ENCODE peak calls at places on chromosomes 5 and 9, in six cellular contexts. One of them, this sample, is unnamed.

GRCh38 chr9:21096172-21096900 is 18.6 kb upstream of the IFNB1 start:
- DNase-seq in T-cell: no peak
- DNase-seq in neural crest cell: no peak
- DNase-seq in esophagus squamous epithelium: no peak
- DNase-seq in aorta: no peak
- DNase-seq in GM20000: peak
- DNase-seq in this sample: peak

GRCh38 chr5:61275841-61276240 is 56.2 kb upstream of the ZSWIM6 start:
- DNase-seq in T-cell: no peak
- DNase-seq in neural crest cell: no peak
- DNase-seq in esophagus squamous epithelium: no peak
- DNase-seq in aorta: peak
- DNase-seq in GM20000: no peak
- DNase-seq in this sample: no peak

GRCh38 chr9:92066131-92066530 is 49.1 kb downstream of the SPTLC1 start:
- DNase-seq in T-cell: no peak
- DNase-seq in neural crest cell: no peak
- DNase-seq in esophagus squamous epithelium: no peak
- DNase-seq in aorta: no peak
- DNase-seq in GM20000: no peak
- DNase-seq in this sample: no peak

GRCh38 chr9:130453487-130453886 is 8.7 kb downstream of the ASS1 start:
- DNase-seq in T-cell: no peak
- DNase-seq in neural crest cell: no peak
- DNase-seq in esophagus squamous epithelium: no peak
- DNase-seq in aorta: peak
- DNase-seq in GM20000: no peak
- DNase-seq in this sample: no peak

GRCh38 chr9:79573697-79573976 is 1.9 kb downstream of the TLE4 start:
- DNase-seq in T-cell: no peak
- DNase-seq in neural crest cell: no peak
- DNase-seq in esophagus squamous epithelium: no peak
- DNase-seq in aorta: no peak
- DNase-seq in GM20000: peak
- DNase-seq in this sample: no peak

GRCh38 chr5:89282832-89283510 is 400.0 kb upstream of the MEF2C start:
- DNase-seq in T-cell: no peak
- DNase-seq in neural crest cell: no peak
- DNase-seq in esophagus squamous epithelium: no peak
- DNase-seq in aorta: no peak
- DNase-seq in GM20000: peak
- DNase-seq in this sample: no peak

GRCh38 chr9:104256710-104257091 is 162.6 kb downstream of the SMC2 start:
- DNase-seq in T-cell: no peak
- DNase-seq in neural crest cell: no peak
- DNase-seq in esophagus squamous epithelium: no peak
- DNase-seq in aorta: no peak
- DNase-seq in GM20000: no peak
- DNase-seq in this sample: no peak

GRCh38 chr5:38532165-38532669 is 24.2 kb downstream of the LIFR start:
- DNase-seq in T-cell: no peak
- DNase-seq in neural crest cell: no peak
- DNase-seq in esophagus squamous epithelium: no peak
- DNase-seq in aorta: no peak
- DNase-seq in GM20000: no peak
- DNase-seq in this sample: no peak

GRCh38 chr5:88159591-88159990 is 109.1 kb downstream of the TMEM161B start:
- DNase-seq in T-cell: no peak
- DNase-seq in neural crest cell: no peak
- DNase-seq in esophagus squamous epithelium: no peak
- DNase-seq in aorta: no peak
- DNase-seq in GM20000: no peak
- DNase-seq in this sample: no peak

GRCh38 chr5:96331210-96331609 is 101.8 kb downstream of the PCSK1 start:
- DNase-seq in T-cell: no peak
- DNase-seq in neural crest cell: no peak
- DNase-seq in esophagus squamous epithelium: no peak
- DNase-seq in aorta: no peak
- DNase-seq in GM20000: no peak
- DNase-seq in this sample: no peak

GRCh38 chr5:134142088-134142487 is 27.6 kb downstream of the TCF7 start:
- DNase-seq in T-cell: no peak
- DNase-seq in neural crest cell: no peak
- DNase-seq in esophagus squamous epithelium: no peak
- DNase-seq in aorta: no peak
- DNase-seq in GM20000: no peak
- DNase-seq in this sample: no peak

GRCh38 chr5:6583049-6583880 is 49.6 kb downstream of the NSUN2 start:
- DNase-seq in T-cell: no peak
- DNase-seq in neural crest cell: peak
- DNase-seq in esophagus squamous epithelium: no peak
- DNase-seq in aorta: no peak
- DNase-seq in GM20000: peak
- DNase-seq in this sample: no peak

GRCh38 chr9:100013573-100013972 is 85.2 kb downstream of the ERP44 start:
- DNase-seq in T-cell: no peak
- DNase-seq in neural crest cell: no peak
- DNase-seq in esophagus squamous epithelium: no peak
- DNase-seq in aorta: no peak
- DNase-seq in GM20000: no peak
- DNase-seq in this sample: no peak

GRCh38 chr5:67426961-67427630 is 230.5 kb upstream of the CD180 start:
- DNase-seq in T-cell: no peak
- DNase-seq in neural crest cell: no peak
- DNase-seq in esophagus squamous epithelium: no peak
- DNase-seq in aorta: no peak
- DNase-seq in GM20000: no peak
- DNase-seq in this sample: no peak

GRCh38 chr9:33453999-33454660 is 6.7 kb upstream of the AQP3 start:
- DNase-seq in T-cell: no peak
- DNase-seq in neural crest cell: no peak
- DNase-seq in esophagus squamous epithelium: no peak
- DNase-seq in aorta: no peak
- DNase-seq in GM20000: peak
- DNase-seq in this sample: no peak

GRCh38 chr5:1486271-1486670 is 37.5 kb downstream of the LPCAT1 start:
- DNase-seq in T-cell: no peak
- DNase-seq in neural crest cell: no peak
- DNase-seq in esophagus squamous epithelium: no peak
- DNase-seq in aorta: no peak
- DNase-seq in GM20000: no peak
- DNase-seq in this sample: no peak

GRCh38 chr5:81417052-81417451 is 23.1 kb upstream of the ACOT12 start:
- DNase-seq in T-cell: no peak
- DNase-seq in neural crest cell: no peak
- DNase-seq in esophagus squamous epithelium: no peak
- DNase-seq in aorta: no peak
- DNase-seq in GM20000: no peak
- DNase-seq in this sample: no peak

GRCh38 chr5:113067635-113068344 is 91.2 kb downstream of the DCP2 start:
- DNase-seq in T-cell: no peak
- DNase-seq in neural crest cell: no peak
- DNase-seq in esophagus squamous epithelium: no peak
- DNase-seq in aorta: no peak
- DNase-seq in GM20000: no peak
- DNase-seq in this sample: no peak

GRCh38 chr5:10111575-10111974 is 138.1 kb downstream of the ATPSCKMT start:
- DNase-seq in T-cell: no peak
- DNase-seq in neural crest cell: peak
- DNase-seq in esophagus squamous epithelium: no peak
- DNase-seq in aorta: no peak
- DNase-seq in GM20000: peak
- DNase-seq in this sample: no peak

GRCh38 chr5:103264529-103264928 is 6.0 kb downstream of the MACIR start:
- DNase-seq in T-cell: no peak
- DNase-seq in neural crest cell: no peak
- DNase-seq in esophagus squamous epithelium: no peak
- DNase-seq in aorta: no peak
- DNase-seq in GM20000: no peak
- DNase-seq in this sample: no peak

GRCh38 chr5:9197881-9198260 is 348.0 kb downstream of the SEMA5A start:
- DNase-seq in T-cell: no peak
- DNase-seq in neural crest cell: no peak
- DNase-seq in esophagus squamous epithelium: no peak
- DNase-seq in aorta: no peak
- DNase-seq in GM20000: peak
- DNase-seq in this sample: peak

GRCh38 chr5:148403344-148403743 is 19.6 kb downstream of the FBXO38 start:
- DNase-seq in T-cell: no peak
- DNase-seq in neural crest cell: no peak
- DNase-seq in esophagus squamous epithelium: no peak
- DNase-seq in aorta: no peak
- DNase-seq in GM20000: no peak
- DNase-seq in this sample: no peak

GRCh38 chr9:105413486-105414068 is 34.3 kb upstream of the FSD1L start:
- DNase-seq in T-cell: no peak
- DNase-seq in neural crest cell: no peak
- DNase-seq in esophagus squamous epithelium: no peak
- DNase-seq in aorta: no peak
- DNase-seq in GM20000: no peak
- DNase-seq in this sample: no peak

GRCh38 chr5:116675628-116675910 is 100.9 kb upstream of the SEMA6A start:
- DNase-seq in T-cell: no peak
- DNase-seq in neural crest cell: no peak
- DNase-seq in esophagus squamous epithelium: no peak
- DNase-seq in aorta: no peak
- DNase-seq in GM20000: no peak
- DNase-seq in this sample: no peak

GRCh38 chr5:55427157-55427556 is 107.6 kb downstream of the PLPP1 start:
- DNase-seq in T-cell: no peak
- DNase-seq in neural crest cell: no peak
- DNase-seq in esophagus squamous epithelium: no peak
- DNase-seq in aorta: peak
- DNase-seq in GM20000: no peak
- DNase-seq in this sample: no peak

GRCh38 chr5:135973323-135974018 is 18.7 kb upstream of the LECT2 start:
- DNase-seq in T-cell: no peak
- DNase-seq in neural crest cell: no peak
- DNase-seq in esophagus squamous epithelium: no peak
- DNase-seq in aorta: no peak
- DNase-seq in GM20000: no peak
- DNase-seq in this sample: no peak

GRCh38 chr9:33506626-33507370 is 17.3 kb upstream of the ANKRD18B start:
- DNase-seq in T-cell: no peak
- DNase-seq in neural crest cell: no peak
- DNase-seq in esophagus squamous epithelium: no peak
- DNase-seq in aorta: no peak
- DNase-seq in GM20000: no peak
- DNase-seq in this sample: no peak

GRCh38 chr5:1871441-1871840 is 11.3 kb downstream of the IRX4 start:
- DNase-seq in T-cell: no peak
- DNase-seq in neural crest cell: no peak
- DNase-seq in esophagus squamous epithelium: no peak
- DNase-seq in aorta: no peak
- DNase-seq in GM20000: no peak
- DNase-seq in this sample: no peak

GRCh38 chr5:67082941-67083340 is 113.7 kb downstream of the CD180 start:
- DNase-seq in T-cell: no peak
- DNase-seq in neural crest cell: no peak
- DNase-seq in esophagus squamous epithelium: no peak
- DNase-seq in aorta: no peak
- DNase-seq in GM20000: no peak
- DNase-seq in this sample: no peak

GRCh38 chr9:79489241-79490000 is 82.3 kb upstream of the TLE4 start:
- DNase-seq in T-cell: no peak
- DNase-seq in neural crest cell: no peak
- DNase-seq in esophagus squamous epithelium: no peak
- DNase-seq in aorta: no peak
- DNase-seq in GM20000: no peak
- DNase-seq in this sample: no peak

GRCh38 chr9:111728617-111729366 is 65.9 kb downstream of the SHOC1 start:
- DNase-seq in T-cell: no peak
- DNase-seq in neural crest cell: no peak
- DNase-seq in esophagus squamous epithelium: no peak
- DNase-seq in aorta: no peak
- DNase-seq in GM20000: no peak
- DNase-seq in this sample: no peak

GRCh38 chr9:135992486-135993408 is 31.6 kb upstream of the UBAC1 start:
- DNase-seq in T-cell: peak
- DNase-seq in neural crest cell: peak
- DNase-seq in esophagus squamous epithelium: no peak
- DNase-seq in aorta: peak
- DNase-seq in GM20000: peak
- DNase-seq in this sample: no peak

GRCh38 chr5:167072225-167072624 is 1219.2 kb upstream of the WWC1 start:
- DNase-seq in T-cell: no peak
- DNase-seq in neural crest cell: no peak
- DNase-seq in esophagus squamous epithelium: no peak
- DNase-seq in aorta: no peak
- DNase-seq in GM20000: no peak
- DNase-seq in this sample: no peak

GRCh38 chr5:108975697-108976096 is 228.0 kb downstream of the FER start:
- DNase-seq in T-cell: no peak
- DNase-seq in neural crest cell: no peak
- DNase-seq in esophagus squamous epithelium: no peak
- DNase-seq in aorta: no peak
- DNase-seq in GM20000: no peak
- DNase-seq in this sample: no peak

GRCh38 chr9:71048271-71048670 is 73.2 kb downstream of the TRPM3 start:
- DNase-seq in T-cell: no peak
- DNase-seq in neural crest cell: no peak
- DNase-seq in esophagus squamous epithelium: no peak
- DNase-seq in aorta: no peak
- DNase-seq in GM20000: no peak
- DNase-seq in this sample: no peak

GRCh38 chr5:4883388-4883787 is 256.7 kb upstream of the ADAMTS16 start:
- DNase-seq in T-cell: no peak
- DNase-seq in neural crest cell: no peak
- DNase-seq in esophagus squamous epithelium: no peak
- DNase-seq in aorta: no peak
- DNase-seq in GM20000: no peak
- DNase-seq in this sample: no peak

GRCh38 chr5:114101153-114101552 is 260.7 kb upstream of the KCNN2 start:
- DNase-seq in T-cell: no peak
- DNase-seq in neural crest cell: no peak
- DNase-seq in esophagus squamous epithelium: no peak
- DNase-seq in aorta: no peak
- DNase-seq in GM20000: peak
- DNase-seq in this sample: no peak

GRCh38 chr9:116806075-116806474 is 119.0 kb downstream of the TRIM32 start:
- DNase-seq in T-cell: no peak
- DNase-seq in neural crest cell: peak
- DNase-seq in esophagus squamous epithelium: no peak
- DNase-seq in aorta: no peak
- DNase-seq in GM20000: no peak
- DNase-seq in this sample: no peak

GRCh38 chr9:81656004-81656403 is 33.3 kb downstream of the TLE1 start:
- DNase-seq in T-cell: no peak
- DNase-seq in neural crest cell: no peak
- DNase-seq in esophagus squamous epithelium: peak
- DNase-seq in aorta: no peak
- DNase-seq in GM20000: no peak
- DNase-seq in this sample: peak

GRCh38 chr5:171149772-171150171 is 159.3 kb upstream of the TLX3 start:
- DNase-seq in T-cell: no peak
- DNase-seq in neural crest cell: no peak
- DNase-seq in esophagus squamous epithelium: no peak
- DNase-seq in aorta: no peak
- DNase-seq in GM20000: no peak
- DNase-seq in this sample: no peak